ENCODE peak calls at places on chromosome 17, in seven cellular contexts. P is left kidney; S is T-helper 17 cell; G is activated CD4-positive, alpha-beta T cell treated with anti-CD3 and anti-CD28 coated beads for 1 hour; M is RKO; D is activated gamma-delta T cell treated with anti-CD3 and anti-CD28 coated beads, Interleukin-2, amount 50 U/mL, for 16 hours; N is breast epithelium. F is an unnamed sample.

GRCh38 chr17:41178843-41179616 is 1.0 kb upstream of the KRTAP4-2 start:
- DNase-seq in P (no peak), S (no peak), G (no peak), M (no peak), D (no peak), N (no peak), F (no peak)

GRCh38 chr17:10754109-10754508 is 24.3 kb upstream of the TMEM220 start:
- DNase-seq in P (peak), S (no peak), G (no peak), M (peak), D (no peak), N (no peak), F (no peak)

GRCh38 chr17:330993-331701 is 21.5 kb downstream of the RPH3AL start:
- DNase-seq in P (peak), S (no peak), G (no peak), M (no peak), D (no peak), N (no peak), F (no peak)

GRCh38 chr17:14813649-14814048 is 451.5 kb downstream of the PMP22 start:
- DNase-seq in P (peak), S (no peak), G (no peak), M (no peak), D (no peak), N (no peak), F (peak)

GRCh38 chr17:80962356-80963329 is 29.0 kb upstream of the CHMP6 start:
- DNase-seq in P (peak), S (no peak), G (no peak), M (no peak), D (no peak), N (no peak), F (peak)

GRCh38 chr17:40538019-40538935 is 27.0 kb downstream of the CCR7 start:
- DNase-seq in P (no peak), S (no peak), G (no peak), M (no peak), D (no peak), N (peak), F (peak)

GRCh38 chr17:732788-733720 is 658 bp downstream of the TLCD3A start:
- DNase-seq in P (peak), S (no peak), G (no peak), M (peak), D (peak), N (no peak), F (peak)

GRCh38 chr17:28255616-28256015 is 63.4 kb upstream of the TMEM97 start:
- DNase-seq in P (no peak), S (no peak), G (no peak), M (no peak), D (no peak), N (no peak), F (no peak)

GRCh38 chr17:72840019-72840418 is 252.5 kb downstream of the SLC39A11 start:
- DNase-seq in P (no peak), S (no peak), G (no peak), M (no peak), D (no peak), N (no peak), F (no peak)

GRCh38 chr17:82780195-82780594 is 28.3 kb downstream of the TBCD start:
- DNase-seq in P (peak), S (no peak), G (no peak), M (no peak), D (no peak), N (no peak), F (no peak)

GRCh38 chr17:64134996-64135395 is 5.1 kb upstream of the ERN1 start:
- DNase-seq in P (no peak), S (no peak), G (no peak), M (no peak), D (no peak), N (no peak), F (no peak)

GRCh38 chr17:29615492-29616299 is 7.0 kb downstream of the CORO6 start:
- DNase-seq in P (peak), S (peak), G (peak), M (no peak), D (peak), N (peak), F (peak)